ENCODE peak calls at places on chromosomes 1 and 21, in ten cellular contexts. One of them, this sample, is unnamed.

GRCh38 chr1:205343431-205344009 is 13.2 kb downstream of the KLHDC8A start:
- DNase-seq in Peyer's patch: no peak
- DNase-seq in pancreas: peak; percentile 85
- DNase-seq in fibroblast of lung: no peak
- DNase-seq in NT2/D1: no peak
- DNase-seq in IMR-90: no peak
- DNase-seq in cardiac muscle cell: peak; percentile 42
- DNase-seq in AG09309: no peak
- DNase-seq in AG04450: no peak
- DNase-seq in Jurkat, Clone E6-1: no peak
- DNase-seq in this sample: no peak

GRCh38 chr21:39282911-39283310 is 30.5 kb downstream of the BRWD1 start:
- DNase-seq in Peyer's patch: no peak
- DNase-seq in pancreas: no peak
- DNase-seq in fibroblast of lung: no peak
- DNase-seq in NT2/D1: no peak
- DNase-seq in IMR-90: no peak
- DNase-seq in cardiac muscle cell: no peak
- DNase-seq in AG09309: no peak
- DNase-seq in AG04450: no peak
- DNase-seq in Jurkat, Clone E6-1: no peak
- DNase-seq in this sample: no peak

GRCh38 chr1:68421350-68421749 is 28.4 kb downstream of the RPE65 start:
- DNase-seq in Peyer's patch: no peak
- DNase-seq in pancreas: no peak
- DNase-seq in fibroblast of lung: no peak
- DNase-seq in NT2/D1: no peak
- DNase-seq in IMR-90: no peak
- DNase-seq in cardiac muscle cell: no peak
- DNase-seq in AG09309: no peak
- DNase-seq in AG04450: no peak
- DNase-seq in Jurkat, Clone E6-1: no peak
- DNase-seq in this sample: no peak

GRCh38 chr1:45928486-45929205 is 125.2 kb downstream of the MAST2 start:
- DNase-seq in Peyer's patch: no peak
- DNase-seq in pancreas: no peak
- DNase-seq in fibroblast of lung: peak; percentile 66
- DNase-seq in NT2/D1: no peak
- DNase-seq in IMR-90: peak; percentile 27
- DNase-seq in cardiac muscle cell: no peak
- DNase-seq in AG09309: no peak
- DNase-seq in AG04450: no peak
- DNase-seq in Jurkat, Clone E6-1: no peak
- DNase-seq in this sample: no peak

GRCh38 chr1:208273386-208274021 is 29.3 kb upstream of the PLXNA2 start:
- DNase-seq in Peyer's patch: no peak
- DNase-seq in pancreas: no peak
- DNase-seq in fibroblast of lung: no peak
- DNase-seq in NT2/D1: no peak
- DNase-seq in IMR-90: no peak
- DNase-seq in cardiac muscle cell: no peak
- DNase-seq in AG09309: no peak
- DNase-seq in AG04450: no peak
- DNase-seq in Jurkat, Clone E6-1: no peak
- DNase-seq in this sample: no peak

GRCh38 chr1:38046884-38047602 is 450 bp upstream of the POU3F1 start:
- DNase-seq in Peyer's patch: peak; percentile 87
- DNase-seq in pancreas: peak; percentile 87
- DNase-seq in fibroblast of lung: peak; percentile 85
- DNase-seq in NT2/D1: no peak
- DNase-seq in IMR-90: peak; percentile 67
- DNase-seq in cardiac muscle cell: peak; percentile 91
- DNase-seq in AG09309: no peak
- DNase-seq in AG04450: no peak
- DNase-seq in Jurkat, Clone E6-1: peak; percentile 39
- DNase-seq in this sample: no peak

GRCh38 chr1:156490401-156491032 is 10.1 kb downstream of the MEF2D start:
- DNase-seq in Peyer's patch: no peak
- DNase-seq in pancreas: no peak
- DNase-seq in fibroblast of lung: no peak
- DNase-seq in NT2/D1: no peak
- DNase-seq in IMR-90: no peak
- DNase-seq in cardiac muscle cell: peak; percentile 89
- DNase-seq in AG09309: no peak
- DNase-seq in AG04450: no peak
- DNase-seq in Jurkat, Clone E6-1: no peak
- DNase-seq in this sample: no peak

GRCh38 chr1:25820247-25821111 is 725 bp downstream of the MTFR1L start:
- DNase-seq in Peyer's patch: peak; percentile 89
- DNase-seq in pancreas: peak; percentile 84
- DNase-seq in fibroblast of lung: peak; percentile 61
- DNase-seq in NT2/D1: peak; percentile 56
- DNase-seq in IMR-90: peak; percentile 61
- DNase-seq in cardiac muscle cell: peak; percentile 71
- DNase-seq in AG09309: no peak
- DNase-seq in AG04450: no peak
- DNase-seq in Jurkat, Clone E6-1: peak; percentile 53
- DNase-seq in this sample: no peak

GRCh38 chr1:62882161-62882560 is 98.2 kb downstream of the ATG4C start:
- DNase-seq in Peyer's patch: no peak
- DNase-seq in pancreas: no peak
- DNase-seq in fibroblast of lung: no peak
- DNase-seq in NT2/D1: no peak
- DNase-seq in IMR-90: no peak
- DNase-seq in cardiac muscle cell: peak; percentile 69
- DNase-seq in AG09309: no peak
- DNase-seq in AG04450: no peak
- DNase-seq in Jurkat, Clone E6-1: no peak
- DNase-seq in this sample: no peak

GRCh38 chr1:192545781-192546521 is 29.6 kb upstream of the RGS1 start:
- DNase-seq in Peyer's patch: no peak
- DNase-seq in pancreas: no peak
- DNase-seq in fibroblast of lung: no peak
- DNase-seq in NT2/D1: no peak
- DNase-seq in IMR-90: no peak
- DNase-seq in cardiac muscle cell: no peak
- DNase-seq in AG09309: no peak
- DNase-seq in AG04450: no peak
- DNase-seq in Jurkat, Clone E6-1: no peak
- DNase-seq in this sample: no peak

GRCh38 chr1:24878775-24879742 is 51.0 kb downstream of the RUNX3 start:
- DNase-seq in Peyer's patch: peak; percentile 24
- DNase-seq in pancreas: peak; percentile 8
- DNase-seq in fibroblast of lung: peak; percentile 73
- DNase-seq in NT2/D1: no peak
- DNase-seq in IMR-90: peak; percentile 47
- DNase-seq in cardiac muscle cell: no peak
- DNase-seq in AG09309: peak; percentile 20
- DNase-seq in AG04450: peak; percentile 8
- DNase-seq in Jurkat, Clone E6-1: no peak
- DNase-seq in this sample: no peak

GRCh38 chr21:37292946-37293345 is 25.8 kb upstream of the VPS26C start:
- DNase-seq in Peyer's patch: no peak
- DNase-seq in pancreas: no peak
- DNase-seq in fibroblast of lung: peak; percentile 1
- DNase-seq in NT2/D1: no peak
- DNase-seq in IMR-90: peak; percentile 22
- DNase-seq in cardiac muscle cell: no peak
- DNase-seq in AG09309: no peak
- DNase-seq in AG04450: no peak
- DNase-seq in Jurkat, Clone E6-1: no peak
- DNase-seq in this sample: no peak

GRCh38 chr1:70041317-70042045 is 163.9 kb downstream of the LRRC40 start:
- DNase-seq in Peyer's patch: no peak
- DNase-seq in pancreas: no peak
- DNase-seq in fibroblast of lung: no peak
- DNase-seq in NT2/D1: no peak
- DNase-seq in IMR-90: no peak
- DNase-seq in cardiac muscle cell: no peak
- DNase-seq in AG09309: no peak
- DNase-seq in AG04450: no peak
- DNase-seq in Jurkat, Clone E6-1: no peak
- DNase-seq in this sample: no peak

GRCh38 chr1:66533804-66534745 is at the start of gene SGIP1:
- DNase-seq in Peyer's patch: peak; percentile 55
- DNase-seq in pancreas: peak; percentile 40
- DNase-seq in fibroblast of lung: peak; percentile 80
- DNase-seq in NT2/D1: peak; percentile 28
- DNase-seq in IMR-90: peak; percentile 88
- DNase-seq in cardiac muscle cell: peak; percentile 67
- DNase-seq in AG09309: no peak
- DNase-seq in AG04450: peak; percentile 61
- DNase-seq in Jurkat, Clone E6-1: no peak
- DNase-seq in this sample: no peak

GRCh38 chr1:54480201-54480848 is 67.7 kb upstream of the ACOT11 start:
- DNase-seq in Peyer's patch: no peak
- DNase-seq in pancreas: no peak
- DNase-seq in fibroblast of lung: no peak
- DNase-seq in NT2/D1: peak; percentile 92
- DNase-seq in IMR-90: no peak
- DNase-seq in cardiac muscle cell: no peak
- DNase-seq in AG09309: no peak
- DNase-seq in AG04450: no peak
- DNase-seq in Jurkat, Clone E6-1: no peak
- DNase-seq in this sample: no peak
- H3K4me3 ChIP-seq in Peyer's patch: no peak overlapping the region
- H3K4me3 ChIP-seq in pancreas: no peak overlapping the region
- H3K4me3 ChIP-seq in fibroblast of lung: no peak overlapping the region
- H3K4me3 ChIP-seq in NT2/D1: no peak overlapping the region
- H3K4me3 ChIP-seq in IMR-90: no peak overlapping the region
- H3K4me3 ChIP-seq in cardiac muscle cell: no peak overlapping the region
- H3K4me3 ChIP-seq in AG09309: no peak overlapping the region
- H3K4me3 ChIP-seq in AG04450: no peak overlapping the region
- H3K4me3 ChIP-seq in Jurkat, Clone E6-1: no peak overlapping the region
- H3K4me3 ChIP-seq in this sample: no peak overlapping the region

GRCh38 chr1:15760520-15761211 is 2.1 kb downstream of the FBLIM1 start:
- DNase-seq in Peyer's patch: no peak
- DNase-seq in pancreas: no peak
- DNase-seq in fibroblast of lung: peak; percentile 83
- DNase-seq in NT2/D1: no peak
- DNase-seq in IMR-90: peak; percentile 74
- DNase-seq in cardiac muscle cell: no peak
- DNase-seq in AG09309: peak; percentile 39
- DNase-seq in AG04450: peak; percentile 41
- DNase-seq in Jurkat, Clone E6-1: no peak
- DNase-seq in this sample: no peak
- H3K4me3 ChIP-seq in Peyer's patch: no peak overlapping the region
- H3K4me3 ChIP-seq in pancreas: no peak overlapping the region
- H3K4me3 ChIP-seq in fibroblast of lung: peak overlapping the region; percentile 39
- H3K4me3 ChIP-seq in NT2/D1: peak overlapping the region; percentile 19
- H3K4me3 ChIP-seq in IMR-90: peak overlapping the region; percentile 21
- H3K4me3 ChIP-seq in cardiac muscle cell: peak overlapping the region; percentile 0
- H3K4me3 ChIP-seq in AG09309: peak overlapping the region; percentile 39
- H3K4me3 ChIP-seq in AG04450: peak overlapping the region; percentile 84
- H3K4me3 ChIP-seq in Jurkat, Clone E6-1: no peak overlapping the region
- H3K4me3 ChIP-seq in this sample: peak overlapping the region; percentile 13

GRCh38 chr1:176996455-176997090 is 167.9 kb downstream of the ASTN1 start:
- DNase-seq in Peyer's patch: no peak
- DNase-seq in pancreas: no peak
- DNase-seq in fibroblast of lung: peak; percentile 49
- DNase-seq in NT2/D1: peak; percentile 68
- DNase-seq in IMR-90: no peak
- DNase-seq in cardiac muscle cell: peak; percentile 9
- DNase-seq in AG09309: no peak
- DNase-seq in AG04450: no peak
- DNase-seq in Jurkat, Clone E6-1: peak; percentile 2
- DNase-seq in this sample: no peak
- H3K4me3 ChIP-seq in Peyer's patch: no peak overlapping the region
- H3K4me3 ChIP-seq in pancreas: no peak overlapping the region
- H3K4me3 ChIP-seq in fibroblast of lung: no peak overlapping the region
- H3K4me3 ChIP-seq in NT2/D1: no peak overlapping the region
- H3K4me3 ChIP-seq in IMR-90: no peak overlapping the region
- H3K4me3 ChIP-seq in cardiac muscle cell: no peak overlapping the region
- H3K4me3 ChIP-seq in AG09309: no peak overlapping the region
- H3K4me3 ChIP-seq in AG04450: no peak overlapping the region
- H3K4me3 ChIP-seq in Jurkat, Clone E6-1: no peak overlapping the region
- H3K4me3 ChIP-seq in this sample: no peak overlapping the region

DNA sequence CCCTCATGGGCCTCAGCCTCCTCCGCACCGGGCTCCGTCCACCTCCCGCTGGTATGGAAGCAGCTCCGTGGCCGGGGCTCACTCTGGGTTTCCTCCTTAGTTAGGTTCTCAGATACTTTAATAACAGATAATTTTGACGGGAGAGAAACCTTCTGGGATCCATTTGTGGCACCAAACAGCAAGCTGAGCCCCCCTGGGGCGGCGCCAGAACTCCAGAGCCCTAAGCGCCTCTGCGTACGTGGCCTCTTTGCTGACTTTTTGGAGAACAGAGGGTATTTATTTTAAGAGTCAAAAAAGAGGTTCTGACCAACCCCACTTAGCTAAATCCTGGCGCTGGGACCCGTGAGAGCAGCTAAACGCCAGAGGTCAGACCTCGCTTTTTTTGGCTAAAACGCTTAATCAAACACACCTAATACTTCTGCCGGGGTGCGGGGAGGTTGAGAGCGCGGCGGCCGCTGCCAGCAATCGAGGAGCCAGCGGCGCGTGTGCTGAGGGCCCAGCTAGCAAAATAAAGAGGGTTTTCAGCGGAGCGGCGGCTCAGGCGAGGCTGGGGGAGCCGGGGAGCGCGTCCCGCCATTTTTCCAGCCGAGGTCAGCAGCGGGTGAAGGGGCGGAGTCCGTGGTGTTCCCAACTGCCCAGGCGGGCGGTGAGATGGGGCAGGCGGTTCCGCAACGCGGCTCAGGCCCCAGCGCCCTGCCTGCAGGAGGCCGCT is 171.7 kb downstream of the PRDM16 start:
- DNase-seq in Peyer's patch: no peak
- DNase-seq in pancreas: peak; percentile 32
- DNase-seq in fibroblast of lung: no peak
- DNase-seq in NT2/D1: no peak
- DNase-seq in IMR-90: no peak
- DNase-seq in cardiac muscle cell: no peak
- DNase-seq in AG09309: no peak
- DNase-seq in AG04450: no peak
- DNase-seq in Jurkat, Clone E6-1: no peak
- DNase-seq in this sample: no peak
- H3K4me3 ChIP-seq in Peyer's patch: no peak overlapping the region
- H3K4me3 ChIP-seq in pancreas: no peak overlapping the region
- H3K4me3 ChIP-seq in fibroblast of lung: no peak overlapping the region
- H3K4me3 ChIP-seq in NT2/D1: no peak overlapping the region
- H3K4me3 ChIP-seq in IMR-90: no peak overlapping the region
- H3K4me3 ChIP-seq in cardiac muscle cell: no peak overlapping the region
- H3K4me3 ChIP-seq in AG09309: no peak overlapping the region
- H3K4me3 ChIP-seq in AG04450: no peak overlapping the region
- H3K4me3 ChIP-seq in Jurkat, Clone E6-1: no peak overlapping the region
- H3K4me3 ChIP-seq in this sample: no peak overlapping the region